ENCODE peak calls at places on chromosome 19, in five cellular contexts. I is fibroblast of mammary gland, A is ascending aorta, G is BJ, T is psoas muscle. V is an unnamed sample.

GRCh38 chr19:18304496-18305312 is 18.2 kb downstream of the LSM4 start:
- DNase-seq in T (peak), G (no peak), A (peak), I (peak), V (peak)

GRCh38 chr19:38975214-38975860 is at the start of gene FBXO17:
- DNase-seq in G (no peak), A (no peak), I (peak), T (peak), V (no peak)

GRCh38 chr19:17242431-17243208 is 3.1 kb downstream of the NR2F6 start:
- DNase-seq in I (no peak), G (no peak), A (no peak), T (no peak), V (no peak)

GRCh38 chr19:29616541-29616940 is 10.5 kb downstream of the POP4 start:
- DNase-seq in I (no peak), T (no peak), A (no peak), G (no peak), V (no peak)

GRCh38 chr19:49362048-49362925 is at the start of gene TEAD2:
- DNase-seq in T (peak), A (no peak), G (no peak), I (peak), V (no peak)

GRCh38 chr19:51354742-51355148 is 11.4 kb downstream of the ETFB start:
- DNase-seq in G (no peak), T (no peak), I (no peak), A (no peak), V (peak)

GRCh38 chr19:45347570-45348366 is 7.2 kb downstream of the KLC3 start:
- DNase-seq in T (no peak), G (no peak), I (no peak), A (no peak), V (no peak)

GRCh38 chr19:54252845-54253244 is 4.2 kb downstream of the LILRB5 start:
- DNase-seq in A (no peak), T (no peak), I (no peak), G (no peak), V (no peak)

GRCh38 chr19:38975861-38976271 is 324 bp upstream of the FBXO17 start:
- DNase-seq in T (no peak), A (no peak), I (peak), G (no peak), V (no peak)

GRCh38 chr19:10828981-10829821 is 6.8 kb downstream of the TMED1 start:
- DNase-seq in I (no peak), T (no peak), G (no peak), A (no peak), V (no peak)

GRCh38 chr19:39502640-39503417 is 4.1 kb downstream of the DLL3 start:
- DNase-seq in G (no peak), T (peak), I (peak), A (no peak), V (no peak)

GRCh38 chr19:21434967-21435544 is 38.1 kb downstream of the ZNF493 start:
- DNase-seq in G (no peak), A (no peak), I (no peak), T (no peak), V (no peak)

GRCh38 chr19:55353803-55354697 is 469 bp downstream of the COX6B2 start:
- DNase-seq in T (peak), A (no peak), G (no peak), I (peak), V (no peak)

GRCh38 chr19:1076951-1077350 is 10.0 kb downstream of the ARHGAP45 start:
- DNase-seq in A (peak), I (no peak), T (peak), G (no peak), V (no peak)

GRCh38 chr19:38422405-38422804 is 3.6 kb downstream of the RASGRP4 start:
- DNase-seq in G (no peak), T (no peak), A (no peak), I (no peak), V (no peak)

GRCh38 chr19:38047048-38047435 is 140.0 kb downstream of the SIPA1L3 start:
- DNase-seq in A (no peak), I (no peak), G (no peak), T (no peak), V (no peak)

GRCh38 chr19:56946164-56946563 is 105.6 kb upstream of the PEG3 start:
- DNase-seq in G (no peak), T (no peak), I (no peak), A (no peak), V (no peak)

GRCh38 chr19:42176990-42177685 is 40.3 kb downstream of the DEDD2 start:
- DNase-seq in I (peak), T (peak), G (no peak), A (no peak), V (no peak)

GRCh38 chr19:42179501-42179817 is 38.0 kb downstream of the DEDD2 start:
- DNase-seq in G (no peak), T (no peak), I (no peak), A (no peak), V (no peak)

GRCh38 chr19:42177686-42178019 is 39.8 kb downstream of the DEDD2 start:
- DNase-seq in I (no peak), A (no peak), T (no peak), G (no peak), V (no peak)

GRCh38 chr19:42176649-42176989 is 40.9 kb downstream of the DEDD2 start:
- DNase-seq in A (no peak), T (no peak), G (no peak), I (no peak), V (no peak)

GRCh38 chr19:42178791-42179500 is 38.5 kb downstream of the DEDD2 start:
- DNase-seq in T (no peak), G (no peak), A (no peak), I (no peak), V (no peak)
- TF ChIP-seq CTCF in T (no peak), G (peak), A (no peak), I (peak), V (peak)

DNA sequence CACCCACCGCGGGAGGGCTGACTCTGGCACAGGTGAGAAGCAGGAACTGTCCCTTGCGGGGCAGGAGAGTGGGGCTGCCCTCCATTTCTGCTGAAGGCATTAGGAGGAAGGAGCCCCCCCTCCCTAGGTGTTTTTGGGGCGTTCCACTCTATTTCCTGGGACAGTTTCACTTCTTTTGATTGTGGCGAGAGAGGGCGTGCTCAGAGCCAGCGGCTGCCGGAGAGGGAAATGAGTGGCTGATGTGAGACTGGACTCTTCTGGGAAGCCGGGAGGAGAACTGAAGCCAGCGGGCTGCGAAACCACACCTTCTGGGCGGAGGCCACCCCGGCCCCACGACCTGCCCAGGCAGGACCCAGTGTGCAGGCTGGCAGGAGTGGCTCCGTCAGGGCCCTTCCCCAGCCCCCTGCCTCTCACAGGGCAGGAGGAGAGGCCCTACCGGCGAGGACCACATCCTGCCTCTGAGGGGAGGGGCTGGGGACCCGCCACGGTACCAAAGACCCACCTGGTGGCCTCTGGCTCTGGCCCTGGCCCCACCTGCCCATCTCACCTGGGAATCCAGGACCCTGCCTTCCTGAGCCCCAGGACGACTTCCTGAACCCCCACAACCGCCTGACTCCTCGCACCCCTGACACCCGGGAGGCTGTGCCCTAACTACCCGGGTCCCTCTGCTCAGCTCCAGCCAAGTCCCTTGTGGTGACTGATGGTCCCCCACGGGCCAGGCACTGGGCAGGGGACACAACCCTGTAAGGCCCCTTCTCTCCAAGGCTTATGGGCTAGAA is 25.9 kb downstream of the MPND start:
- DNase-seq in A (no peak), I (peak), T (peak), G (no peak), V (no peak)
- H3K4me3 ChIP-seq in A (no peak), I (no peak), T (peak), G (no peak), V (no peak)

DNA sequence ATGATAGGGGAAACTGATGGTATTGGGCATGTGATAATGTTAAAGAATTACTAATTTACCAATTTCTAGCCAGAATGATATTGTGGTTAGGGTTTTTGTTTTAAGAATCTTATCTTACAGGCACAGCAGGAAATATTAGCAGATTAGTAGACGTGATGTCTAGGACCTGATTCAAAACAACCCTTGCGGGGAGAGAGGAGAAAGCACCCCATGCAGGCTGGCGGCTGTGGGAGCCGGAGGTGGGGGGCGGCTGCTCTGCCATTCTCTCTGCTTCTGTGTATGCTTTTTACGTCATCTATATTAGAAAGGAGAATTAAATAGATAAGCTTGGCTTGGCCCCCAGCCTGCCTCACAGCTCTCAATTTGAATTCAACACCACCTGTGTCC is 41.5 kb downstream of the MLLT1 start:
- DNase-seq in I (no peak), G (no peak), A (no peak), T (no peak), V (no peak)
- TF ChIP-seq CTCF in I (no peak), G (no peak), A (no peak), T (no peak), V (peak)

GRCh38 chr19:6374179-6374709 is 1.5 kb downstream of the PSPN start:
- DNase-seq in G (no peak), A (no peak), I (no peak), T (no peak), V (no peak)
- H3K4me3 ChIP-seq in G (peak), A (no peak), I (peak), T (peak), V (no peak)

GRCh38 chr19:12838182-12838890 is at the start of gene MAST1:
- DNase-seq in I (no peak), T (peak), A (no peak), G (no peak), V (no peak)
- TF ChIP-seq CTCF in I (no peak), T (peak), A (no peak), G (no peak), V (peak)

V was measured in retinal pigment epithelial cell.